ENCODE peak calls at places on chromosome 5, in seven cellular contexts. H, I, T, Q, L, Y and Z are unnamed samples.

GRCh38 chr5:95440825-95441224 is 49.7 kb downstream of the FAM81B start:
- DNase-seq in Q (no peak), Y (no peak), L (no peak), I (no peak), H (no peak), T (no peak), Z (no peak)

GRCh38 chr5:129904102-129904666 is at the start of gene CHSY3:
- DNase-seq in Q (peak), I (peak), Y (peak), H (peak), T (peak), L (peak), Z (no peak)

GRCh38 chr5:112143684-112144083 is 275.4 kb downstream of the EPB41L4A start:
- DNase-seq in H (peak), I (no peak), Q (no peak), L (no peak), T (no peak), Y (no peak), Z (no peak)

GRCh38 chr5:167020418-167020817 is 1271.0 kb upstream of the WWC1 start:
- DNase-seq in H (no peak), I (no peak), Q (no peak), Y (no peak), T (no peak), L (no peak), Z (no peak)

GRCh38 chr5:143634689-143635088 is 177.3 kb upstream of the HMHB1 start:
- DNase-seq in L (no peak), I (peak), T (no peak), Q (no peak), Y (no peak), H (no peak), Z (no peak)

GRCh38 chr5:125181159-125181558 is 434.7 kb upstream of the ZNF608 start:
- DNase-seq in L (no peak), T (no peak), Q (peak), Y (no peak), I (no peak), H (peak), Z (no peak)

GRCh38 chr5:81895312-81895711 is 76.5 kb upstream of the ATG10 start:
- DNase-seq in H (no peak), Y (no peak), I (no peak), Q (no peak), T (no peak), L (no peak), Z (no peak)

GRCh38 chr5:132754947-132755346 is 7.7 kb downstream of the CCNI2 start:
- DNase-seq in H (peak), Q (peak), T (no peak), I (peak), Y (no peak), L (no peak), Z (no peak)

GRCh38 chr5:166068547-166069335 is 2222.7 kb upstream of the WWC1 start:
- DNase-seq in T (no peak), Q (peak), L (no peak), I (no peak), H (no peak), Y (no peak), Z (peak)

GRCh38 chr5:127840198-127840524 is 137.0 kb downstream of the CCDC192 start:
- DNase-seq in Y (no peak), Q (peak), T (no peak), H (no peak), I (no peak), L (no peak), Z (no peak)

GRCh38 chr5:14202462-14202861 is 59.3 kb downstream of the TRIO start:
- DNase-seq in T (no peak), Q (no peak), I (peak), L (no peak), Y (no peak), H (no peak), Z (peak)

GRCh38 chr5:24401767-24402166 is 243.0 kb downstream of the CDH10 start:
- DNase-seq in I (peak), Y (no peak), H (no peak), T (peak), L (no peak), Q (peak), Z (peak)

GRCh38 chr5:67301285-67301904 is 104.8 kb upstream of the CD180 start:
- DNase-seq in Q (peak), I (peak), T (no peak), H (peak), L (peak), Y (no peak), Z (no peak)

GRCh38 chr5:38426493-38426892 is 130.0 kb downstream of the LIFR start:
- DNase-seq in I (peak), L (no peak), T (no peak), H (peak), Q (peak), Y (no peak), Z (no peak)

GRCh38 chr5:92470770-92471169 is 1087.7 kb upstream of the ARRDC3 start:
- DNase-seq in I (no peak), H (no peak), L (no peak), T (no peak), Y (no peak), Q (no peak), Z (no peak)

GRCh38 chr5:14582797-14583137 is 1.2 kb downstream of the OTULINL start:
- DNase-seq in Q (peak), H (no peak), Y (no peak), L (no peak), I (peak), T (no peak), Z (no peak)

GRCh38 chr5:140007311-140007710 is 35.8 kb downstream of the NRG2 start:
- DNase-seq in Q (no peak), T (no peak), H (no peak), I (no peak), Y (no peak), L (no peak), Z (no peak)

GRCh38 chr5:81428446-81428845 is 34.5 kb upstream of the ACOT12 start:
- DNase-seq in L (no peak), Y (no peak), I (peak), T (no peak), H (peak), Q (no peak), Z (no peak)

GRCh38 chr5:9058161-9058560 is 487.7 kb downstream of the SEMA5A start:
- DNase-seq in L (no peak), T (no peak), I (peak), H (no peak), Q (no peak), Y (no peak), Z (no peak)

GRCh38 chr5:158498959-158499679 is 600.6 kb downstream of the EBF1 start:
- DNase-seq in Y (no peak), H (no peak), T (no peak), L (no peak), Q (no peak), I (peak), Z (no peak)

GRCh38 chr5:3393122-3393963 is 202.3 kb upstream of the IRX1 start:
- DNase-seq in L (no peak), Y (no peak), H (no peak), T (no peak), Q (no peak), I (no peak), Z (no peak)

GRCh38 chr5:35338169-35338476 is 107.8 kb upstream of the PRLR start:
- DNase-seq in Y (no peak), Q (no peak), H (no peak), T (no peak), I (no peak), L (no peak), Z (no peak)

GRCh38 chr5:93579561-93580386 is 1.2 kb downstream of the NR2F1-AS1 start:
- DNase-seq in H (peak), I (peak), L (peak), Q (peak), Y (no peak), T (no peak), Z (no peak)

GRCh38 chr5:61069150-61069549 is 93.1 kb downstream of the SMIM15 start:
- DNase-seq in I (no peak), Y (no peak), L (no peak), T (no peak), H (no peak), Q (no peak), Z (no peak)

GRCh38 chr5:143229896-143230675 is 173.4 kb downstream of the NR3C1 start:
- DNase-seq in L (no peak), Q (no peak), T (peak), Y (no peak), H (no peak), I (peak), Z (no peak)

GRCh38 chr5:43411489-43411888 is 702 bp downstream of the CCL28 start:
- DNase-seq in T (no peak), Y (no peak), Q (no peak), L (no peak), H (no peak), I (no peak), Z (no peak)

GRCh38 chr5:137347865-137348264 is 151.3 kb downstream of the SPOCK1 start:
- DNase-seq in Q (no peak), H (no peak), L (no peak), T (no peak), I (no peak), Y (no peak), Z (no peak)

GRCh38 chr5:96408841-96409458 is 24.1 kb downstream of the PCSK1 start:
- DNase-seq in Q (no peak), T (no peak), Y (no peak), I (peak), L (no peak), H (no peak), Z (no peak)

GRCh38 chr5:93677344-93678021 is 63.9 kb downstream of the POU5F2 start:
- DNase-seq in T (no peak), L (peak), Y (peak), H (peak), I (peak), Q (peak), Z (peak)

GRCh38 chr5:181043285-181044092 is 3.4 kb downstream of the BTNL9 start:
- DNase-seq in Q (peak), L (no peak), I (no peak), Y (no peak), H (no peak), T (no peak), Z (no peak)

GRCh38 chr5:90803891-90804290 is 245.3 kb downstream of the ADGRV1 start:
- DNase-seq in T (no peak), Y (no peak), H (peak), Q (no peak), I (peak), L (no peak), Z (no peak)

GRCh38 chr5:151068571-151069197 is 12.2 kb downstream of the TNIP1 start:
- DNase-seq in T (no peak), H (no peak), I (peak), L (no peak), Y (no peak), Q (no peak), Z (no peak)

GRCh38 chr5:178703015-178703414 is 27.4 kb downstream of the ZNF354A start:
- DNase-seq in H (no peak), T (no peak), Q (no peak), I (no peak), Y (no peak), L (no peak), Z (no peak)

GRCh38 chr5:1282139-1282992 is 12.5 kb downstream of the TERT start:
- DNase-seq in T (no peak), Y (no peak), H (no peak), I (no peak), L (no peak), Q (no peak), Z (no peak)

GRCh38 chr5:179123109-179123426 is 62.9 kb downstream of the ZNF354C start:
- DNase-seq in Q (no peak), T (no peak), Y (no peak), I (no peak), L (no peak), H (no peak), Z (no peak)

GRCh38 chr5:2103940-2104339 is 221.2 kb upstream of the IRX4 start:
- DNase-seq in T (no peak), I (no peak), H (peak), Q (no peak), Y (no peak), L (no peak), Z (no peak)

GRCh38 chr5:76652809-76653414 is 29.7 kb upstream of the F2RL2 start:
- DNase-seq in Q (no peak), I (no peak), T (no peak), L (no peak), H (no peak), Y (no peak), Z (no peak)

GRCh38 chr5:180198208-180198607 is 10.8 kb downstream of the RASGEF1C start:
- DNase-seq in Q (no peak), I (no peak), H (no peak), Y (no peak), T (no peak), L (no peak), Z (no peak)

GRCh38 chr5:135508496-135509005 is 27.2 kb downstream of the NEUROG1 start:
- DNase-seq in I (no peak), T (no peak), L (no peak), Q (no peak), Y (no peak), H (no peak), Z (no peak)
- TF ChIP-seq EZH2 in I (no peak), T (no peak), L (no peak), Q (no peak), Y (no peak), H (peak), Z (no peak)

DNA sequence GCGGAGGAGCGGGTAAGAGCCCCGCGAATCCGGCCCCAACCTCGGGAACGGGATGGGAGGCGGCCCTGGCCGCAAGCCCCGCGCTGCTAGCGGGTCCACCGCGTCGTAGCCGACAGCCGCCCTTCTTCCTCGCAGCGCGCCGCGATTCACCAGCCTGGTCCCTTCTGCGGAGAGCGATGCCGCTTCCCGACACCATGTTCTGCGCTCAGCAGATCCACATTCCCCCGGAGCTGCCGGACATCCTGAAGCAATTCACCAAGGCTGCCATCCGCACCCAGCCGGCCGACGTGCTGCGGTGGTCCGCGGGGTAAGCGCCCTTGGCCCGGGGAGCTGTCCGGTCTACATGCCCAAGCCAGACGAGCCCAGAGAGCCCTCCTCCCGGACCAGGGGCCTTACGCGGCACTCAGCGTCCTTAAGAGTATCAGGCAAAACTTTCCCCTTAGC is 335 bp downstream of the ROPN1L start:
- DNase-seq in H (no peak), I (peak), L (no peak), T (no peak), Q (no peak), Y (no peak), Z (no peak)
- TF ChIP-seq EZH2 in H (no peak), I (no peak), L (no peak), T (no peak), Q (no peak), Y (no peak), Z (no peak)

DNA sequence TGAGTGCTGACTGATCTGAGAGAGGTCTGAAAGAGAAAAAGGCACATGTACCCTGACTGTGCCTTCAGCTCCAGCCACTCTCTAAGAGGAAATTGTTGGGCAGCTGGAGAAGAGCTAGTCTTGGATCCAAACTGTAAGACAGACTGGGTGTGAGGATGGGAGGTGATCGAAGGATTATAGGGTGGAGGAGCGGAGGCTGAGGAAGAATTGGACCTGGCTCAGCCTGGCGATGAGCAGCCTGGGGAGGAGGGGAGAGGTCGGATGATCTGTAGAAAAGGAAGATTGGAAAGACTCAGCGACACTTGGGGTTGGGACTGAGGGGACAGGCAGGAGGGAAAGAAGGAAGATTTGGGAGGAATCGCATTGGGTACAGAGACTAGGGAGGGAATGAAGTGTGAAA is 98.6 kb upstream of the SLC25A48 start:
- DNase-seq in L (no peak), H (no peak), Q (no peak), T (no peak), I (no peak), Y (no peak), Z (no peak)
- TF ChIP-seq EZH2 in L (no peak), H (no peak), Q (no peak), T (no peak), I (no peak), Y (no peak), Z (no peak)

GRCh38 chr5:88679638-88680037 is 203.3 kb downstream of the MEF2C start:
- DNase-seq in T (no peak), L (no peak), I (no peak), Q (no peak), Y (no peak), H (no peak), Z (no peak)
- TF ChIP-seq EZH2 in T (no peak), L (no peak), I (no peak), Q (no peak), Y (no peak), H (peak), Z (no peak)